ENCODE peak calls at places on chromosomes 4 and X, in eight cellular contexts. One of them, this sample, is unnamed.

GRCh38 chr4:15414601-15415091 is 13.2 kb upstream of the C1QTNF7 start:
- DNase-seq in AG10803: peak
- DNase-seq in stimulated activated CD4-positive, alpha-beta T cell treated with anti-CD3 and anti-CD28 coated beads, Interleukin-4, amount 100 ng/mL, for 4 hours: no peak
- DNase-seq in AG08396: no peak
- DNase-seq in kidney epithelial cell: no peak
- DNase-seq in uterus: no peak
- DNase-seq in naive thymus-derived CD4-positive, alpha-beta T cell: no peak
- DNase-seq in pons: peak
- DNase-seq in this sample: no peak

GRCh38 chrX:46961574-46962279 is 49.5 kb downstream of the JADE3 start:
- DNase-seq in AG10803: no peak
- DNase-seq in stimulated activated CD4-positive, alpha-beta T cell treated with anti-CD3 and anti-CD28 coated beads, Interleukin-4, amount 100 ng/mL, for 4 hours: no peak
- DNase-seq in AG08396: no peak
- DNase-seq in kidney epithelial cell: no peak
- DNase-seq in uterus: no peak
- DNase-seq in naive thymus-derived CD4-positive, alpha-beta T cell: no peak
- DNase-seq in pons: peak
- DNase-seq in this sample: no peak

GRCh38 chr4:170887396-170887795 is 797.6 kb upstream of the AADAT start:
- DNase-seq in AG10803: no peak
- DNase-seq in stimulated activated CD4-positive, alpha-beta T cell treated with anti-CD3 and anti-CD28 coated beads, Interleukin-4, amount 100 ng/mL, for 4 hours: no peak
- DNase-seq in AG08396: no peak
- DNase-seq in kidney epithelial cell: no peak
- DNase-seq in uterus: no peak
- DNase-seq in naive thymus-derived CD4-positive, alpha-beta T cell: no peak
- DNase-seq in pons: no peak
- DNase-seq in this sample: no peak

GRCh38 chr4:61380865-61381264 is 180.7 kb downstream of the ADGRL3 start:
- DNase-seq in AG10803: no peak
- DNase-seq in stimulated activated CD4-positive, alpha-beta T cell treated with anti-CD3 and anti-CD28 coated beads, Interleukin-4, amount 100 ng/mL, for 4 hours: no peak
- DNase-seq in AG08396: no peak
- DNase-seq in kidney epithelial cell: no peak
- DNase-seq in uterus: no peak
- DNase-seq in naive thymus-derived CD4-positive, alpha-beta T cell: no peak
- DNase-seq in pons: no peak
- DNase-seq in this sample: no peak

GRCh38 chrX:73855546-73855945 is 292.5 kb downstream of the CHIC1 start:
- DNase-seq in AG10803: peak
- DNase-seq in stimulated activated CD4-positive, alpha-beta T cell treated with anti-CD3 and anti-CD28 coated beads, Interleukin-4, amount 100 ng/mL, for 4 hours: peak
- DNase-seq in AG08396: peak
- DNase-seq in kidney epithelial cell: peak
- DNase-seq in uterus: peak
- DNase-seq in naive thymus-derived CD4-positive, alpha-beta T cell: peak
- DNase-seq in pons: peak
- DNase-seq in this sample: peak

GRCh38 chr4:110472583-110473329 is 3.2 kb upstream of the ENPEP start:
- DNase-seq in AG10803: no peak
- DNase-seq in stimulated activated CD4-positive, alpha-beta T cell treated with anti-CD3 and anti-CD28 coated beads, Interleukin-4, amount 100 ng/mL, for 4 hours: no peak
- DNase-seq in AG08396: no peak
- DNase-seq in kidney epithelial cell: no peak
- DNase-seq in uterus: no peak
- DNase-seq in naive thymus-derived CD4-positive, alpha-beta T cell: no peak
- DNase-seq in pons: no peak
- DNase-seq in this sample: no peak

GRCh38 chrX:51837926-51838325 is 55.5 kb upstream of the MAGED1 start:
- DNase-seq in AG10803: peak
- DNase-seq in stimulated activated CD4-positive, alpha-beta T cell treated with anti-CD3 and anti-CD28 coated beads, Interleukin-4, amount 100 ng/mL, for 4 hours: no peak
- DNase-seq in AG08396: no peak
- DNase-seq in kidney epithelial cell: no peak
- DNase-seq in uterus: peak
- DNase-seq in naive thymus-derived CD4-positive, alpha-beta T cell: no peak
- DNase-seq in pons: peak
- DNase-seq in this sample: no peak

GRCh38 chrX:119759333-119759766 is 962 bp downstream of the SOWAHD start:
- DNase-seq in AG10803: no peak
- DNase-seq in stimulated activated CD4-positive, alpha-beta T cell treated with anti-CD3 and anti-CD28 coated beads, Interleukin-4, amount 100 ng/mL, for 4 hours: no peak
- DNase-seq in AG08396: no peak
- DNase-seq in kidney epithelial cell: no peak
- DNase-seq in uterus: no peak
- DNase-seq in naive thymus-derived CD4-positive, alpha-beta T cell: no peak
- DNase-seq in pons: no peak
- DNase-seq in this sample: no peak

GRCh38 chrX:122241959-122242358 is 942.1 kb upstream of the GRIA3 start:
- DNase-seq in AG10803: no peak
- DNase-seq in stimulated activated CD4-positive, alpha-beta T cell treated with anti-CD3 and anti-CD28 coated beads, Interleukin-4, amount 100 ng/mL, for 4 hours: no peak
- DNase-seq in AG08396: no peak
- DNase-seq in kidney epithelial cell: no peak
- DNase-seq in uterus: no peak
- DNase-seq in naive thymus-derived CD4-positive, alpha-beta T cell: no peak
- DNase-seq in pons: no peak
- DNase-seq in this sample: no peak

GRCh38 chrX:84248226-84248625 is 60.2 kb upstream of the RPS6KA6 start:
- DNase-seq in AG10803: peak
- DNase-seq in stimulated activated CD4-positive, alpha-beta T cell treated with anti-CD3 and anti-CD28 coated beads, Interleukin-4, amount 100 ng/mL, for 4 hours: no peak
- DNase-seq in AG08396: peak
- DNase-seq in kidney epithelial cell: no peak
- DNase-seq in uterus: no peak
- DNase-seq in naive thymus-derived CD4-positive, alpha-beta T cell: no peak
- DNase-seq in pons: no peak
- DNase-seq in this sample: no peak

GRCh38 chr4:25367004-25367621 is 9.9 kb upstream of the ANAPC4 start:
- DNase-seq in AG10803: peak
- DNase-seq in stimulated activated CD4-positive, alpha-beta T cell treated with anti-CD3 and anti-CD28 coated beads, Interleukin-4, amount 100 ng/mL, for 4 hours: no peak
- DNase-seq in AG08396: no peak
- DNase-seq in kidney epithelial cell: no peak
- DNase-seq in uterus: no peak
- DNase-seq in naive thymus-derived CD4-positive, alpha-beta T cell: peak
- DNase-seq in pons: peak
- DNase-seq in this sample: no peak